ENCODE peak calls at places on chromosomes 5 and 9, in six cellular contexts. P, B, F, J, H and C are unnamed samples.

GRCh38 chr5:72951850-72952468 is 3.9 kb upstream of the FCHO2 start:
- DNase-seq in J (no peak), H (peak), B (peak), F (no peak), P (no peak), C (no peak)

GRCh38 chr9:4226331-4227250 is 73.3 kb downstream of the GLIS3 start:
- DNase-seq in F (peak), P (peak), B (peak), J (no peak), H (peak), C (no peak)

GRCh38 chr5:65462139-65462705 is 19.5 kb downstream of the ADAMTS6 start:
- DNase-seq in H (peak), P (no peak), B (peak), F (no peak), J (no peak), C (no peak)

GRCh38 chr5:150065886-150066285 is 20.5 kb downstream of the CSF1R start:
- DNase-seq in J (no peak), B (peak), F (no peak), P (no peak), H (no peak), C (no peak)

GRCh38 chr9:129958771-129959170 is 84.2 kb downstream of the FNBP1 start:
- DNase-seq in J (no peak), F (no peak), H (no peak), P (no peak), B (no peak), C (no peak)

GRCh38 chr5:33008751-33009418 is 297.8 kb downstream of the NPR3 start:
- DNase-seq in F (peak), P (peak), J (peak), H (peak), B (no peak), C (no peak)

GRCh38 chr5:148393390-148393741 is 9.6 kb downstream of the FBXO38 start:
- DNase-seq in J (no peak), F (peak), H (peak), B (peak), P (peak), C (no peak)

GRCh38 chr9:130204981-130205380 is 32.8 kb downstream of the NCS1 start:
- DNase-seq in H (no peak), J (no peak), F (no peak), B (no peak), P (no peak), C (no peak)

GRCh38 chr9:6715755-6716643 is 41.8 kb upstream of the KDM4C start:
- DNase-seq in J (no peak), P (peak), H (no peak), F (no peak), B (no peak), C (no peak)

GRCh38 chr5:66867622-66868322 is 271.6 kb downstream of the MAST4 start:
- DNase-seq in F (peak), B (no peak), J (no peak), P (no peak), H (no peak), C (no peak)

GRCh38 chr5:66861402-66861801 is 265.2 kb downstream of the MAST4 start:
- DNase-seq in J (no peak), P (no peak), B (no peak), F (no peak), H (no peak), C (no peak)

GRCh38 chr5:66860199-66860975 is 264.2 kb downstream of the MAST4 start:
- DNase-seq in H (peak), J (no peak), F (peak), B (no peak), P (no peak), C (no peak)

GRCh38 chr5:66864240-66864884 is 268.2 kb downstream of the MAST4 start:
- DNase-seq in F (peak), B (peak), J (no peak), P (no peak), H (peak), C (no peak)

DNA sequence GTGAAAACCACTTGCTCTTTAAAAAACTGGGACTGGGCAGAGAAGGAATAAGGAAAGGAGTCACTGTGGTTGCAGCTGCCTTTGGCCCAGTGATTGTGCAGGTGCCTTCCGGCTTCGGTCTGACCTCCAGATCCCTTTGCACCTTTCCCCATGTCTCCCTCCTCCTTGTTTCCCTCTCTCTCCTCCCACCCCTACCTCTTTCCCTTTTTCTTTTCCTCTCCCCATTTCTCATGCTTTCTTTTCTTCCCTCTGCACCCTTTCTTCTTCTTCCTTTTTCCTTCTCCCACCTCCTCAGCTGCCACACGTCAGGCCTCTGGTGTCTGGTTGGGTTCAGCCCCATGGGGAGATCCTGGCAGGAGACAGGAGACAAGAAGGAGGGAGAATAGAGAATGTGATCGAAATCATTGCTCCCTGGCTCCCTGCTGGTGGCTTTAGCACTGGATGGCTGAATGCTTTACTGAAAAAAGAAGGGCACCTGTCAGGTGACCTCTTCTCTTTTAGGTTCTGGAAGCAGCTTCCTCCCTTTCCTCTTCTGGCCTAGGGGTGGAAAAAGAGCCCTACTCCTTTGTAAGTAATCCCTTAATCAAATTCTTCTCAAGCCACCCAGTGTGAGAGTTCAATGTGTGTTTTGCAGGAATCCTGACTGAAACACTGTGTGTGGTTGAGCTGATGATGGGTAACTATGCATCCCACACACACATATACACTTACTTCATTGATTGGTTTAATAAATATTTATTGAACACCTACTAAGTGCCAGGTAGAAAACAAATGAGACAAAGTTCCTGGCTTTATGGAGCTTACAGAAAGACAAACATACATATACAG is 267.4 kb downstream of the MAST4 start:
- DNase-seq in F (peak), P (no peak), H (no peak), B (no peak), J (no peak), C (no peak)
- H2AK5ac ChIP-seq in F (no peak), P (no peak), H (peak), B (no peak), J (no peak), C (no peak)

GRCh38 chr5:74519161-74519571 is 121.4 kb downstream of the ENC1 start:
- DNase-seq in F (peak), P (no peak), J (no peak), B (no peak), H (no peak), C (no peak)
- H2AK5ac ChIP-seq in F (no peak), P (no peak), J (no peak), B (no peak), H (peak), C (peak)

DNA sequence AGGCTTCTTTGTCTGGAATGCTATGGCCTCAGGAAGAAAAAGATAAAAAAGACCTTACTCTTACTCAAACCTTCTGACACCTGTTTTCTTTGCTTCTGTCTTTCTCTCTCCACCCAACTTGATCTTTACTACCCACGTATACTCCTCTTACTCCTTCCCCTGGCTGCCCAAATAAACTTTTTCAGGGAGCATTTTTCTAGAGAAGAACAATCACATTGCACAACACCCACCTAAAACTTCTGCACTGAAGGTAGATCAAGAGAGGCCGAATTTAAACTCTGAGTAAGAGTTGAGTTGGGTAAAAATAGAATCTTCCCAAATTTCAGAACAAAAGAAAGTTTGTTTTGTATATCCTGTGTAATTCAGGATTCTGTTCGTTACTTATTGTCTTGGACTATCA is 3.9 kb downstream of the TEX48 start:
- DNase-seq in J (no peak), P (no peak), B (no peak), H (no peak), F (no peak), C (no peak)
- H2AK5ac ChIP-seq in J (no peak), P (no peak), B (peak), H (peak), F (no peak), C (no peak)

GRCh38 chr9:37914701-37915358 is 10.9 kb upstream of the SLC25A51 start:
- DNase-seq in J (no peak), F (no peak), H (no peak), B (no peak), P (no peak), C (no peak)

GRCh38 chr9:37915911-37916470 is 12.1 kb upstream of the SLC25A51 start:
- DNase-seq in B (no peak), H (no peak), P (no peak), J (no peak), F (no peak), C (no peak)

GRCh38 chr9:37916471-37917314 is 12.8 kb upstream of the SLC25A51 start:
- DNase-seq in H (no peak), P (no peak), J (no peak), B (no peak), F (no peak), C (no peak)

GRCh38 chr9:37913480-37914153 is 9.7 kb upstream of the SLC25A51 start:
- DNase-seq in H (peak), P (peak), J (peak), B (peak), F (peak), C (peak)

GRCh38 chr9:37914154-37914551 is 10.2 kb upstream of the SLC25A51 start:
- DNase-seq in J (no peak), F (no peak), B (no peak), P (no peak), H (no peak), C (no peak)
- H2AK5ac ChIP-seq in J (no peak), F (no peak), B (peak), P (no peak), H (peak), C (peak)

DNA sequence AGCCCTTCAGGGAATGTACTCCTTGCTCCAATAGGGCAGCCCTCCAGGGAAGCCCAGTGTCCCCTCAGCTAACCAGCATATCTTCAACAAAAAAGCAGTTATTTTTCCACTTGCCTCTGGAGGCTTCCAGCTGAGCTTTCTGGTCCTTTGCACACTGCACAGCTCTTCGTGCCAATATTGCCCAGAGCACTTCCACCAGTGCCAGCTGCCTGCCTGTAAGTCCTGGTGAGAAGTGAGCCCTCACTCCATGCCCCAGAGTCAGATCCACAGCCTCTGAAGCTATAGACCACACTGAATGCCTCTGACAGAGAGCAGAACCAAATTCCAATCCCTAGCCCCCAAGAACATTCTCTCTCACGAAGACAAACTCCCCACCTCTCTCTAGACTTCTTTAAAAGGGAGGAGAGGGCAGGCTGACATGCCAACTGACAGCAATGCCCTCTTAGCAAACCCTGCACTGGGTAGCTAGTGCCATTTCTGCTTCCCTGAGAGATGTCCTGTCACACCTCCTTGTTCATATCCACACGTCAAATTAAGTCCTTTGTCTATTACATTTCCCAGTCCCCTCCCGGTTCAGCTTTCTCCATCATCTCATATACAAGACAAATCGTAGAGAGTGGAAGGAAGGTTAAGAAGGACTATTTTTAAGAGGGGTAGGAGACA is 12.7 kb upstream of the HEXB start:
- DNase-seq in P (no peak), F (no peak), H (no peak), J (no peak), B (no peak), C (no peak)
- H2AK5ac ChIP-seq in P (no peak), F (no peak), H (no peak), J (no peak), B (no peak), C (no peak)

GRCh38 chr9:121277518-121278275 is 9.7 kb downstream of the GSN start:
- DNase-seq in H (peak), P (no peak), J (no peak), B (peak), F (no peak), C (no peak)
- H2AK5ac ChIP-seq in H (peak), P (no peak), J (no peak), B (peak), F (no peak), C (no peak)

GRCh38 chr5:170747851-170748250 is 35.7 kb upstream of the GABRP start:
- DNase-seq in P (peak), H (peak), F (peak), B (no peak), J (no peak), C (no peak)
- H2AK5ac ChIP-seq in P (no peak), H (no peak), F (no peak), B (no peak), J (peak), C (peak)

DNA sequence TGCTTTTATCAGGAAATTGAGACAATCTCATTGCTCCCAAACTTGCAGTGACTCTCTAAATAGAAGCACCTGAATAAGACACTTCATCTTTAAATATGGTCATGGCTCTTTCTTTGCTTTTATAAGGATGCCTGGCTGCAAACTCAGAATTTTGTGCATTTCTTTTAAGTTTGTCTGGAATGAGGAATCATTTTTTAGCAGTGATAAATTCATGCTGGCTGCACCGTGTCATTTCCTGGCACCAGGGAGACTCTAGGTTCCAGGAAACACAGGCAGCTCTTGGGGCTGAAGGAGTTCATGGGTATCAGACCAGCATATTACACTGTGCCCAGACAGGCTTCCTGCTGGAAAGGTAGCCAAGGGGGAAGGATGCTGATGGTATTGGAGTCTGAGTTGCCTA is 109.9 kb downstream of the NUDT12 start:
- DNase-seq in H (no peak), P (no peak), B (peak), F (no peak), J (no peak), C (no peak)
- H2AK5ac ChIP-seq in H (no peak), P (no peak), B (peak), F (no peak), J (no peak), C (no peak)